ENCODE peak calls at places on chromosomes 5 and 9, in eight cellular contexts. One of them, this sample, is unnamed. For H3K27me3, the result is how much of the 10 kb centered on the place peaks cover.

GRCh38 chr5:172178301-172179031 is 9.6 kb downstream of the STK10 start:
- DNase-seq in SJSA1: no peak
- DNase-seq in fibroblast of lung: no peak
- DNase-seq in ascending aorta: no peak
- DNase-seq in lower lobe of right lung: no peak
- DNase-seq in CD8-positive, alpha-beta memory T cell: no peak
- DNase-seq in transverse colon: no peak
- DNase-seq in uterus: no peak
- DNase-seq in this sample: no peak

GRCh38 chr9:127444921-127445850 is 6.0 kb downstream of the RPL12 start:
- DNase-seq in SJSA1: no peak
- DNase-seq in fibroblast of lung: peak
- DNase-seq in ascending aorta: no peak
- DNase-seq in lower lobe of right lung: no peak
- DNase-seq in CD8-positive, alpha-beta memory T cell: no peak
- DNase-seq in transverse colon: no peak
- DNase-seq in uterus: no peak
- DNase-seq in this sample: no peak

GRCh38 chr5:172828911-172829431 is 5.1 kb upstream of the ERGIC1 start:
- DNase-seq in SJSA1: no peak
- DNase-seq in fibroblast of lung: peak
- DNase-seq in ascending aorta: no peak
- DNase-seq in lower lobe of right lung: no peak
- DNase-seq in CD8-positive, alpha-beta memory T cell: no peak
- DNase-seq in transverse colon: no peak
- DNase-seq in uterus: no peak
- DNase-seq in this sample: no peak

GRCh38 chr9:120434532-120434931 is 145.4 kb downstream of the CDK5RAP2 start:
- DNase-seq in SJSA1: no peak
- DNase-seq in fibroblast of lung: peak
- DNase-seq in ascending aorta: no peak
- DNase-seq in lower lobe of right lung: no peak
- DNase-seq in CD8-positive, alpha-beta memory T cell: no peak
- DNase-seq in transverse colon: no peak
- DNase-seq in uterus: no peak
- DNase-seq in this sample: no peak

GRCh38 chr9:95409650-95410426 is 92.3 kb upstream of the FANCC start:
- DNase-seq in SJSA1: peak
- DNase-seq in fibroblast of lung: peak
- DNase-seq in ascending aorta: no peak
- DNase-seq in lower lobe of right lung: no peak
- DNase-seq in CD8-positive, alpha-beta memory T cell: no peak
- DNase-seq in transverse colon: no peak
- DNase-seq in uterus: no peak
- DNase-seq in this sample: no peak

GRCh38 chr9:124652203-124652992 is 118.7 kb downstream of the NR6A1 start:
- DNase-seq in SJSA1: peak
- DNase-seq in fibroblast of lung: peak
- DNase-seq in ascending aorta: no peak
- DNase-seq in lower lobe of right lung: no peak
- DNase-seq in CD8-positive, alpha-beta memory T cell: no peak
- DNase-seq in transverse colon: no peak
- DNase-seq in uterus: no peak
- DNase-seq in this sample: no peak

GRCh38 chr9:76297721-76298239 is 96.4 kb downstream of the RFK start:
- DNase-seq in SJSA1: no peak
- DNase-seq in fibroblast of lung: peak
- DNase-seq in ascending aorta: no peak
- DNase-seq in lower lobe of right lung: no peak
- DNase-seq in CD8-positive, alpha-beta memory T cell: no peak
- DNase-seq in transverse colon: no peak
- DNase-seq in uterus: peak
- DNase-seq in this sample: no peak

GRCh38 chr5:159017787-159018186 is 81.9 kb downstream of the EBF1 start:
- DNase-seq in SJSA1: peak
- DNase-seq in fibroblast of lung: peak
- DNase-seq in ascending aorta: no peak
- DNase-seq in lower lobe of right lung: no peak
- DNase-seq in CD8-positive, alpha-beta memory T cell: no peak
- DNase-seq in transverse colon: no peak
- DNase-seq in uterus: peak
- DNase-seq in this sample: no peak

GRCh38 chr5:11038772-11039171 is 277.7 kb upstream of the DAP start:
- DNase-seq in SJSA1: no peak
- DNase-seq in fibroblast of lung: no peak
- DNase-seq in ascending aorta: no peak
- DNase-seq in lower lobe of right lung: no peak
- DNase-seq in CD8-positive, alpha-beta memory T cell: no peak
- DNase-seq in transverse colon: no peak
- DNase-seq in uterus: no peak
- DNase-seq in this sample: no peak

DNA sequence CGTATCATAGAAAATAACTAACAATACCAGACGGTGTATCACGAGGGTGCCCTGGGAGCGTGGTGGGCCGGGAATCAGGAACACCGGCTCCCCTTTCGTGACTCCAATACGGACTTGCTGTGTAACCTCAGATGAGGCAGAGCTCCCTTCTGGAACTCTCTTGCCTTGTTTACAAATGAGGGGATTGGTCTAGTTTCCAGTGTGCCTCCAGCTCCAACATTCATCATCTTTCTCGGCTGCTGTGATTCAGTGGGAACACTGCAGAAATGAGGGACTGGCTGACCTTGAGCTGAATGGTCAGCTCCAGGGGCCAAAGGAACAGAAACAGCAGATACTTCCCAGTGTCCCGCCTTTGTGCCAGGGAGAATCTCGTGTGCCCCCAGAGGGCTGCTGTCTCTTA is 22.6 kb upstream of the TGFBI start:
- DNase-seq in SJSA1: peak
- DNase-seq in fibroblast of lung: peak
- DNase-seq in ascending aorta: no peak
- DNase-seq in lower lobe of right lung: no peak
- DNase-seq in CD8-positive, alpha-beta memory T cell: no peak
- DNase-seq in transverse colon: no peak
- DNase-seq in uterus: no peak
- DNase-seq in this sample: no peak
- H3K27ac ChIP-seq in SJSA1: peak
- H3K27ac ChIP-seq in fibroblast of lung: peak
- H3K27ac ChIP-seq in ascending aorta: no peak
- H3K27ac ChIP-seq in lower lobe of right lung: no peak
- H3K27ac ChIP-seq in CD8-positive, alpha-beta memory T cell: no peak
- H3K27ac ChIP-seq in transverse colon: no peak
- H3K27ac ChIP-seq in uterus: no peak
- H3K27ac ChIP-seq in this sample: no peak

GRCh38 chr9:132998861-132999635 is 20.6 kb downstream of the GFI1B start:
- DNase-seq in SJSA1: no peak
- DNase-seq in fibroblast of lung: no peak
- DNase-seq in ascending aorta: no peak
- DNase-seq in lower lobe of right lung: no peak
- DNase-seq in CD8-positive, alpha-beta memory T cell: no peak
- DNase-seq in transverse colon: no peak
- DNase-seq in uterus: no peak
- DNase-seq in this sample: no peak
- H3K27me3 ChIP-seq in SJSA1: under half
- H3K27me3 ChIP-seq in fibroblast of lung: under half
- H3K27me3 ChIP-seq in ascending aorta: under half
- H3K27me3 ChIP-seq in lower lobe of right lung: half or more
- H3K27me3 ChIP-seq in CD8-positive, alpha-beta memory T cell: under half
- H3K27me3 ChIP-seq in transverse colon: half or more
- H3K27me3 ChIP-seq in uterus: under half
- H3K27me3 ChIP-seq in this sample: under half

DNA sequence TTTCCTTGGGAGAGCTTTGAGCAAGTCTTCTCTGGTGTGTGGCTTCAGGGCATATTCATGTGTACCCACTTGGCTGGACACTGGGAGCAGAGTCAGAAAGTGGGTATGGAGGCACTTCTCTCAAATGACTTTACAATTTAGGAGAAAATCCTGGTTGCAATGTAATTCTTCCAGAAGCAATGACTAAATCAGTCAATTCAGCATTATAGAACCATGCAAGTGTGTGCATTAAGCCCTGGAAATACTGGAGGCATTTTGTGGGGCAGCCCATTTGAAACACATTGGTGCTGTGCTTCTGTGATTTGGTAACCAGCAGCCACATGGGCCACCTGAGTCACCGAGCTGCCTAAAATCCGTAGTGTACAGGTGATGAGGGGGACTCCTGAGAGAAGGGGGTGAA is 94.6 kb upstream of the TAS2R1 start:
- DNase-seq in SJSA1: no peak
- DNase-seq in fibroblast of lung: no peak
- DNase-seq in ascending aorta: no peak
- DNase-seq in lower lobe of right lung: no peak
- DNase-seq in CD8-positive, alpha-beta memory T cell: no peak
- DNase-seq in transverse colon: no peak
- DNase-seq in uterus: no peak
- DNase-seq in this sample: no peak
- H3K4me3 ChIP-seq in SJSA1: no peak
- H3K4me3 ChIP-seq in fibroblast of lung: no peak
- H3K4me3 ChIP-seq in ascending aorta: no peak
- H3K4me3 ChIP-seq in lower lobe of right lung: no peak
- H3K4me3 ChIP-seq in CD8-positive, alpha-beta memory T cell: no peak
- H3K4me3 ChIP-seq in transverse colon: no peak
- H3K4me3 ChIP-seq in uterus: no peak
- H3K4me3 ChIP-seq in this sample: no peak

GRCh38 chr9:121485618-121486531 is 13.8 kb downstream of the GGTA1 start:
- DNase-seq in SJSA1: no peak
- DNase-seq in fibroblast of lung: no peak
- DNase-seq in ascending aorta: no peak
- DNase-seq in lower lobe of right lung: no peak
- DNase-seq in CD8-positive, alpha-beta memory T cell: no peak
- DNase-seq in transverse colon: no peak
- DNase-seq in uterus: no peak
- DNase-seq in this sample: no peak
- H3K27ac ChIP-seq in SJSA1: no peak
- H3K27ac ChIP-seq in fibroblast of lung: no peak
- H3K27ac ChIP-seq in ascending aorta: peak
- H3K27ac ChIP-seq in lower lobe of right lung: peak
- H3K27ac ChIP-seq in CD8-positive, alpha-beta memory T cell: no peak
- H3K27ac ChIP-seq in transverse colon: peak
- H3K27ac ChIP-seq in uterus: no peak
- H3K27ac ChIP-seq in this sample: peak

DNA sequence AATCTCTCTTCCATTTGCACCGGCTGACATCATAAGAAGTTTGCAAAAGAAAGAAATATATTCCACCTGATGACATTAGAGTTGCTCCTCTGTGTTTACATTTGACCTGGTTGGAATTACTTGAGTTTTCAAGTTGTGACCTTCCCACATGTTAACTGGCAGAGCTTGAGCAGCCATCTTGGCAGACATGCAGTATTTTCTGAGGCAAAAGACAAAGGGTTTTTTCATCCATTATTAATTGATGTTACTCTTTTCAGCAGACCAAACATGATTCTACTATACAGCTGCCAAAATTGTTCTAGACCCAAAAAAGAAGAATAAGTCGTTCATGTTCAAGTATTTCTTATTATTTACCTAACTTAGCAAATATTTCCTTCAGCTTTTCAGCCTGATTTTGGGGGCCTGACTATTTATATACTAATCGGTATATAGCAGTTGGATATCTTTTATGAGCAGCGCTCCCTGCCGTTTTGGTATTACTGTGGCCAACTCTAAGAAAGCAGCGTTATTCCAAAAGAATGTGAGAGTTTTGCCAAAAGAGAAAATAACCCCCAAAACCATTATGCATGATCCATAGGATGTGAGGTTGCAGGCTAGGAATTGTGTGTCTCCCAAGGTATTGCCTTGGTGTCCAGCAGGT is 212.9 kb downstream of the PBX3 start:
- DNase-seq in SJSA1: no peak
- DNase-seq in fibroblast of lung: no peak
- DNase-seq in ascending aorta: no peak
- DNase-seq in lower lobe of right lung: no peak
- DNase-seq in CD8-positive, alpha-beta memory T cell: no peak
- DNase-seq in transverse colon: no peak
- DNase-seq in uterus: no peak
- DNase-seq in this sample: no peak
- H3K27me3 ChIP-seq in SJSA1: under half
- H3K27me3 ChIP-seq in fibroblast of lung: under half
- H3K27me3 ChIP-seq in ascending aorta: under half
- H3K27me3 ChIP-seq in lower lobe of right lung: under half
- H3K27me3 ChIP-seq in CD8-positive, alpha-beta memory T cell: under half
- H3K27me3 ChIP-seq in transverse colon: under half
- H3K27me3 ChIP-seq in uterus: under half
- H3K27me3 ChIP-seq in this sample: under half

GRCh38 chr5:180900178-180900577 is 1.2 kb downstream of the BTNL8 start:
- DNase-seq in SJSA1: no peak
- DNase-seq in fibroblast of lung: no peak
- DNase-seq in ascending aorta: no peak
- DNase-seq in lower lobe of right lung: no peak
- DNase-seq in CD8-positive, alpha-beta memory T cell: no peak
- DNase-seq in transverse colon: no peak
- DNase-seq in uterus: no peak
- DNase-seq in this sample: no peak
- H3K4me3 ChIP-seq in SJSA1: no peak
- H3K4me3 ChIP-seq in fibroblast of lung: no peak
- H3K4me3 ChIP-seq in ascending aorta: no peak
- H3K4me3 ChIP-seq in lower lobe of right lung: no peak
- H3K4me3 ChIP-seq in CD8-positive, alpha-beta memory T cell: no peak
- H3K4me3 ChIP-seq in transverse colon: no peak
- H3K4me3 ChIP-seq in uterus: no peak
- H3K4me3 ChIP-seq in this sample: no peak

This sample was measured in breast epithelium.